ENCODE peak calls at places on chromosomes 1 and 21, in nine cellular contexts. Z is mucosa of descending colon; O is Peyer's patch; R is CD8-positive, alpha-beta T cell; W is psoas muscle; D is cardiac muscle cell; U is cardiac fibroblast; B is upper lobe of left lung; S is brain microvascular endothelial cell. X is an unnamed sample.

GRCh38 chr1:46152021-46152420 is 19.6 kb upstream of the PIK3R3 start:
- DNase-seq in U (peak), D (no peak), S (peak), O (no peak), B (no peak), R (no peak), Z (no peak), W (no peak), X (no peak)

GRCh38 chr1:103129255-103129654 is 20.9 kb upstream of the COL11A1 start:
- DNase-seq in O (no peak), B (no peak), S (peak), U (peak), W (no peak), D (no peak), R (no peak), Z (no peak), X (no peak)

GRCh38 chr1:182149411-182149965 is 88.0 kb upstream of the ZNF648 start:
- DNase-seq in D (no peak), R (no peak), O (no peak), U (peak), B (peak), S (peak), W (peak), Z (peak), X (no peak)

GRCh38 chr1:168379110-168379860 is 98.6 kb downstream of the TBX19 start:
- DNase-seq in B (no peak), R (no peak), Z (no peak), D (no peak), W (no peak), U (peak), S (no peak), O (no peak), X (no peak)

GRCh38 chr1:21289700-21290545 is at the start of gene ECE1:
- DNase-seq in O (peak), S (no peak), B (peak), D (peak), R (no peak), Z (peak), U (no peak), W (peak), X (no peak)

GRCh38 chr1:154429118-154429517 is 24.0 kb downstream of the IL6R start:
- DNase-seq in S (no peak), Z (no peak), O (no peak), U (no peak), D (no peak), B (no peak), R (no peak), W (no peak), X (no peak)

GRCh38 chr1:211639500-211640361 is 35.7 kb downstream of the NEK2 start:
- DNase-seq in W (no peak), U (peak), S (peak), Z (no peak), R (no peak), O (no peak), D (no peak), B (no peak), X (no peak)

GRCh38 chr1:159921700-159922498 is 3.4 kb downstream of the TAGLN2 start:
- DNase-seq in Z (no peak), B (peak), U (peak), O (peak), R (no peak), W (no peak), D (no peak), S (no peak), X (no peak)

GRCh38 chr21:42570841-42571387 is 57.3 kb downstream of the SLC37A1 start:
- DNase-seq in D (no peak), B (peak), U (no peak), R (no peak), Z (no peak), S (no peak), O (peak), W (no peak), X (no peak)

GRCh38 chr1:40107290-40107959 is 10.4 kb upstream of the PPT1 start:
- DNase-seq in U (no peak), O (no peak), S (no peak), Z (no peak), R (no peak), W (no peak), D (no peak), B (peak), X (peak)

GRCh38 chr1:204081791-204082513 is 9.0 kb downstream of the SOX13 start:
- DNase-seq in D (no peak), S (no peak), O (no peak), Z (no peak), W (no peak), U (no peak), R (no peak), B (no peak), X (no peak)
- H3K4me3 ChIP-seq in D (no peak), S (no peak), O (no peak), Z (no peak), W (no peak), U (no peak), R (no peak), B (peak), X (no peak)

GRCh38 chr1:231138221-231138620 is 23.6 kb upstream of the TRIM67 start:
- DNase-seq in O (no peak), W (no peak), R (no peak), Z (no peak), U (no peak), B (no peak), S (no peak), D (no peak), X (no peak)

GRCh38 chr1:231139125-231139649 is 22.7 kb upstream of the TRIM67 start:
- DNase-seq in R (no peak), U (peak), B (no peak), S (peak), W (no peak), O (no peak), D (no peak), Z (no peak), X (no peak)

GRCh38 chr1:231134624-231135023 is 27.2 kb upstream of the TRIM67 start:
- DNase-seq in D (no peak), B (no peak), S (no peak), R (no peak), W (no peak), Z (no peak), U (no peak), O (no peak), X (no peak)

DNA sequence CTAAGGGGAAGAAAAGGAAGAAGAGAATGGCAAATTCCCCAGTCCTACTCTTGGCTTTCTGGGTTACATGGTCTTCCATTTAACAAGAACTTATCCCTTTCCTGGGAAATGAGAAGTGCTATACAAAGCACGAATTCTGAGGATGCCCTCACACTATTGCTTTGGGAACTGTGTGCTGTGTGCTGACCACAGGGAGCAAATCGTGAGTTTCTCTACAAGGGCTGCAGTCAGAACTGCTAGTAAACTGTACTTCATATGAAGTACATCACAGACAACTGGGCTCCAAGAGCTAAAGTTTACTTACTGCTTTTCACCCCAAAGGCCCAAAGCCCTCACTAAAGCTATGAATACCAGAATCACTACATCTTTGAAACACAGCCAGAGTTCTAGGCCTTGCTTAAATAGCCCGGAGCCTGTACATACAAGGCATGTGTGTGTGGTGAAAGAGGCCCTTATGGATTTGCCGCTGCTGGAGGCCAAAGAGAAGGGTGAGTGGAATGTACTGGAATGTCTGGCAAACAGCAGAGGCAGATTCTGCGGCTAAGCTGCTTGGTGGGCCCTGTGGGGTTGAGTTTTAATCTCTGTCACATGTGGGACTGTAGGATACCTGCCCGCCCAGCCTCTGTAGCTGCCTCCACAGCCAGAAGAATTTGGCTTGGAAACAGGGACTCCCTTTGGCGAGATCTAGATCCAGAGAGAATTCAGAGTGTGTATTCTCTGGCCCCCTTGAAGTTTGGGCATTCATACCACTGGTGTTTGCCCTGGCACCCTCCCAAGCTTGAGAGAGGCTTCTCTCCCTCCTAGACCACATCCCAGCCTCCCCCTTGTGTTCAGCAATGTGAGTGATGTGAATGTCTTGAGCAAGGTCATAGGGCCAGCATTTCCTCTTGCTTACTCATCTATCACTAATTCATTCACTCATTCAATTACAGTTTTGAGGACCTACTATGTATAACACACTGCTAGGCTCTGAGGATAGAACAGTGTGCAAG is 21.9 kb upstream of the TRIM67 start:
- DNase-seq in U (peak), B (peak), R (no peak), S (peak), Z (no peak), W (no peak), D (no peak), O (no peak), X (no peak)
- TF ChIP-seq CTCF in U (no peak), B (no peak), R (no peak), S (peak), Z (no peak), W (no peak), D (peak), O (no peak), X (no peak)

GRCh38 chr21:46117586-46118304 is 19.8 kb downstream of the COL6A2 start:
- DNase-seq in R (no peak), S (no peak), D (no peak), Z (no peak), W (no peak), B (peak), O (no peak), U (no peak), X (no peak)

GRCh38 chr21:46115441-46116188 is 17.7 kb downstream of the COL6A2 start:
- DNase-seq in W (no peak), S (no peak), U (no peak), B (peak), D (no peak), R (no peak), Z (no peak), O (no peak), X (no peak)

GRCh38 chr21:46116189-46116845 is 18.4 kb downstream of the COL6A2 start:
- DNase-seq in W (no peak), R (no peak), D (no peak), O (no peak), B (peak), U (no peak), Z (no peak), S (no peak), X (no peak)

GRCh38 chr21:46118305-46118870 is 20.5 kb downstream of the COL6A2 start:
- DNase-seq in Z (no peak), B (peak), W (no peak), U (no peak), D (no peak), R (no peak), S (no peak), O (no peak), X (no peak)

GRCh38 chr21:46116846-46117585 is 19.1 kb downstream of the COL6A2 start:
- DNase-seq in Z (no peak), O (no peak), W (no peak), S (no peak), D (no peak), B (peak), R (no peak), U (no peak), X (peak)
- H3K4me3 ChIP-seq in Z (no peak), O (no peak), W (no peak), S (no peak), D (no peak), B (no peak), R (no peak), U (no peak), X (no peak)

GRCh38 chr1:79188371-79188770 is 181.8 kb upstream of the ADGRL4 start:
- DNase-seq in S (peak), W (no peak), R (no peak), D (no peak), O (no peak), U (peak), Z (no peak), B (no peak), X (no peak)
- TF ChIP-seq CTCF in S (no peak), W (no peak), R (no peak), D (no peak), O (no peak), U (no peak), Z (no peak), B (no peak), X (no peak)

GRCh38 chr1:100249537-100250257 is at the start of gene DBT:
- DNase-seq in S (peak), O (peak), U (peak), W (peak), Z (peak), R (peak), B (peak), D (peak), X (peak)
- H3K4me3 ChIP-seq in S (peak), O (peak), U (peak), W (peak), Z (peak), R (peak), B (peak), D (peak), X (peak)

GRCh38 chr1:90727917-90728655 is 11.0 kb upstream of the BARHL2 start:
- DNase-seq in O (no peak), S (no peak), U (no peak), W (no peak), B (no peak), D (no peak), R (no peak), Z (no peak), X (no peak)

GRCh38 chr1:90728656-90729257 is 11.7 kb upstream of the BARHL2 start:
- DNase-seq in U (no peak), W (no peak), D (no peak), R (no peak), S (no peak), B (no peak), Z (no peak), O (no peak), X (no peak)

GRCh38 chr1:90731382-90732050 is 14.4 kb upstream of the BARHL2 start:
- DNase-seq in S (no peak), O (no peak), W (no peak), D (no peak), B (no peak), Z (no peak), R (no peak), U (no peak), X (no peak)

GRCh38 chr1:90730247-90731022 is 13.3 kb upstream of the BARHL2 start:
- DNase-seq in W (no peak), U (peak), O (no peak), B (no peak), R (no peak), S (no peak), Z (no peak), D (no peak), X (peak)

GRCh38 chr1:90729484-90730246 is 12.6 kb upstream of the BARHL2 start:
- DNase-seq in S (no peak), B (no peak), U (no peak), W (no peak), Z (no peak), D (peak), O (no peak), R (no peak), X (no peak)
- TF ChIP-seq CTCF in S (peak), B (peak), U (no peak), W (peak), Z (peak), D (peak), O (peak), R (peak), X (no peak)

GRCh38 chr1:156895408-156895874 is 1.9 kb downstream of the PEAR1 start:
- DNase-seq in B (no peak), R (no peak), S (no peak), W (no peak), D (no peak), Z (no peak), U (peak), O (no peak), X (no peak)

GRCh38 chr1:156892190-156893047 is 1.1 kb upstream of the PEAR1 start:
- DNase-seq in Z (peak), U (peak), S (peak), O (peak), B (peak), W (peak), R (peak), D (peak), X (no peak)

GRCh38 chr1:156894711-156895407 is 1.3 kb downstream of the PEAR1 start:
- DNase-seq in S (no peak), R (no peak), W (peak), D (no peak), U (peak), B (no peak), Z (no peak), O (no peak), X (no peak)

GRCh38 chr1:156894001-156894400 is 483 bp downstream of the PEAR1 start:
- DNase-seq in U (peak), W (no peak), Z (no peak), D (no peak), B (no peak), S (no peak), O (no peak), R (no peak), X (no peak)

DNA sequence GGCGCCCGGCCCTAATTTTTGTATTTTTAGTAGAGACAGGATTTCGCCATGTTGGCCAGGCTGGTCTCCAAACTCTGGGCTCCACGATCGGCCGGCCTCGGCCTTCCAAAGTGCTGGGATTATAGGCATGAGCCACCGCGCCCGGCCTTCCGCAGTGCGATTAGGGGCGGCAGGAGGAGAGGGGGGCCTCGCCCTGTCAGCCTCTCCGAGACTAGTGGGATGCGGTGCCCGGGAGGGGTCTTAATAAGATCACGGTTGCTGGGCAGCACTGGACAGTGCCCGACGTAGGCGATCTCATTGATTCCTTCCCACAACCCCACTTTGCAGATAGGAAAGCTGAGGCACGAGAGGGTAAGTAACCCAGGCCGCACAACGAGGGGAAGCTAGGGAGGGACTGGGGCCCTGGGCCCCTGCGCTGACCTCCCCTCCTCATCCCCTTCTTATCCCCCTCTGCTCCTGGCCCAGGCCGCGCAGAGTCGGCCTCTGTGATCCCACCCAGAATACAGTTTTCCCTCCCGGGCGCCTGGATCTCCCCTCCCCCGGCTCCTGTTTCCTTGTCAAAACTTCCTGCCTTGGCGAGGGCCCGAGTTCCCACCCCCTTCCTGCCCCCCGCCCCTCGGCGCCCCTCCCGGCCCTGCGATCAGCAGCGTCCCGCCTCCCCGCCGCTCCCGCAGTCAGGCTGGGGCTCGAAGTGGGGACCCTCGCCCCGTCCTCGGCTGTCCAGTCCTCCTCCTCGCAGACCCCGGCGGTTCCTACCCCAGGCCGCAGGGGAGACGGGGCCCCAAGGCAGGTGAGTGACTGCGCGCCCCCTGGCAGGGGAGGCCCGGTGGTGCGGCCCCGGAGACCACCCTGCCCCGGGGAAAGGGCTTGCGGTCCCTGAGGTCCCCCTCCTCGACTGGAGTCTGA is at the start of gene PEAR1:
- DNase-seq in W (peak), D (no peak), R (no peak), S (no peak), U (peak), Z (no peak), B (no peak), O (no peak), X (no peak)
- H3K4me3 ChIP-seq in W (peak), D (no peak), R (peak), S (peak), U (peak), Z (no peak), B (peak), O (peak), X (no peak)

DNA sequence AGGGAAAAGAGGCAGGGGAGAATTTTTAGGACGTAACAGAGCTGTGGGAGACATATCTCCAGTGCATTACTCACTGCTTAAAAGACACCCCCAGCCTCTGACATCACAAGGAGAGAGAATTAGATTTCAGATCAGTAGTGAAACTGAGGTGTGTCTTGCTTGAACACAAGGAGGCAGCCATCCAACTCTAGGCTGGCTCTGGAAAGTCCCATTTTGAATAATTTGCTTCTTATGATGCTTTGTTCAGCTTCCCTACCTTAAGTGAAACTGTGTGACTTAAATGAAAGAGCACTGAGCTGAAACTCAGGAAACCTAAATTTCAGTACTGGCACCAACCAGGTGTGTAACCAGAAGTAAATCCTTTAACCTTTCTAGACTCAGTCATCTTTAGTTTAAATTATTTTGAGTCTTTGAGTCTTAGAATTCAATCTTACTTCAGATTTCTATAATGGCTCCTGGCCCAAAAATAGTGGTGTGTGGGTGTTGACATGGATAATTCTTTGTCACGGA is 251.6 kb upstream of the SGIP1 start:
- DNase-seq in S (peak), W (no peak), U (peak), Z (peak), O (peak), B (peak), R (peak), D (no peak), X (no peak)
- TF ChIP-seq CTCF in S (peak), W (no peak), U (peak), Z (no peak), O (peak), B (no peak), R (peak), D (peak), X (no peak)

X was measured in LNCaP clone FGC.